ENCODE peak calls at places on chromosomes 3 and 15, in nine cellular contexts. F is GM23248; K is left ventricle myocardium superior; Q is T-helper 2 cell; J is fibroblast of pulmonary artery; O is ELF-1; C is left cardiac atrium; H is pancreas; X is stimulated activated CD4-positive, alpha-beta T cell treated with anti-CD3 and anti-CD28 coated beads, Interleukin-4, amount 100 ng/mL, for 4 hours. A is an unnamed sample.

GRCh38 chr15:38144921-38145320 is 107.7 kb upstream of the SPRED1 start:
- DNase-seq in Q (no peak), K (no peak), O (no peak), F (peak; percentile 53), H (no peak), C (no peak), X (no peak), J (no peak), A (no peak)

GRCh38 chr3:155853214-155854146 is 747 bp downstream of the SLC33A1 start:
- DNase-seq in O (no peak), K (peak; percentile 52), H (no peak), C (peak; percentile 45), X (peak; percentile 24), Q (peak; percentile 13), J (peak; percentile 30), F (peak; percentile 64), A (peak; percentile 67)

GRCh38 chr3:126304291-126304690 is 52.9 kb downstream of the KLF15 start:
- DNase-seq in F (no peak), J (no peak), K (no peak), Q (no peak), X (no peak), H (no peak), O (no peak), C (no peak), A (no peak)

GRCh38 chr3:128456776-128457715 is 9.6 kb downstream of the DNAJB8 start:
- DNase-seq in O (peak; percentile 71), F (no peak), Q (no peak), H (no peak), C (no peak), J (no peak), X (no peak), K (no peak), A (peak; percentile 24)

GRCh38 chr3:98784666-98785600 is 21.8 kb downstream of the ST3GAL6 start:
- DNase-seq in O (no peak), F (peak; percentile 83), X (no peak), J (peak; percentile 96), C (no peak), Q (no peak), H (no peak), K (no peak), A (no peak)

GRCh38 chr15:70852501-70853269 is 1.3 kb downstream of the LARP6 start:
- DNase-seq in C (no peak), H (no peak), Q (no peak), F (peak; percentile 91), X (no peak), O (no peak), J (peak; percentile 28), K (peak; percentile 54), A (peak; percentile 67)

GRCh38 chr3:55042591-55042990 is 114.7 kb upstream of the LRTM1 start:
- DNase-seq in K (no peak), C (no peak), H (no peak), F (peak; percentile 38), O (no peak), Q (no peak), J (peak; percentile 33), X (no peak), A (no peak)

GRCh38 chr15:76987896-76988860 is 6.7 kb upstream of the PSTPIP1 start:
- DNase-seq in O (peak; percentile 37), Q (peak; percentile 62), H (no peak), X (peak; percentile 44), C (peak; percentile 71), K (peak; percentile 79), F (no peak), J (no peak), A (peak; percentile 88)

GRCh38 chr3:102512734-102513518 is 78.1 kb downstream of the ZPLD1 start:
- DNase-seq in H (no peak), Q (no peak), J (peak; percentile 3), C (no peak), K (no peak), F (no peak), O (no peak), X (no peak), A (no peak)

GRCh38 chr15:47331796-47332480 is 385.4 kb upstream of the SEMA6D start:
- DNase-seq in F (peak; percentile 22), Q (no peak), J (peak; percentile 38), X (no peak), H (no peak), K (no peak), O (peak; percentile 16), C (no peak), A (no peak)

GRCh38 chr3:10522646-10523303 is 17.4 kb upstream of the ATP2B2 start:
- DNase-seq in H (no peak), O (no peak), F (no peak), C (no peak), J (no peak), X (no peak), Q (no peak), K (no peak), A (no peak)

GRCh38 chr3:77251136-77251535 is 211.2 kb downstream of the ROBO2 start:
- DNase-seq in X (no peak), J (no peak), Q (no peak), K (no peak), O (no peak), F (no peak), H (no peak), C (no peak), A (no peak)

GRCh38 chr3:66442254-66443249 is 58.3 kb downstream of the LRIG1 start:
- DNase-seq in H (no peak), C (peak; percentile 72), X (no peak), K (peak; percentile 80), O (peak; percentile 86), Q (no peak), J (peak; percentile 90), F (peak; percentile 86), A (peak; percentile 80)

GRCh38 chr15:52667597-52667996 is 11.6 kb downstream of the ATOSA start:
- DNase-seq in Q (no peak), O (no peak), F (no peak), K (no peak), C (no peak), J (no peak), H (no peak), X (no peak), A (no peak)

A was measured in Right ventricle myocardium superior.